ENCODE peak calls at places on chromosome 4, in seven cellular contexts. V, I, N, T, Q, O and R are unnamed samples.
A peak's percentile ranks its signal among the peaks of the same experiment; 100 is the strongest.

GRCh38 chr4:86935499-86935832 is 655 bp downstream of the AFF1 start:
- DNase-seq in V (no peak), I (no peak), N (no peak), T (no peak), Q (peak; percentile 54), O (peak; percentile 57), R (no peak)

GRCh38 chr4:148866666-148867065 is 424.5 kb upstream of the NR3C2 start:
- DNase-seq in V (no peak), I (no peak), N (no peak), T (no peak), Q (no peak), O (no peak), R (no peak)

GRCh38 chr4:106245176-106245575 is 70.8 kb downstream of the TBCK start:
- DNase-seq in V (no peak), I (no peak), N (no peak), T (no peak), Q (no peak), O (no peak), R (no peak)

GRCh38 chr4:87974856-87975462 is 555 bp upstream of the SPP1 start:
- DNase-seq in V (no peak), I (no peak), N (no peak), T (no peak), Q (no peak), O (no peak), R (no peak)

GRCh38 chr4:112916868-112917267 is 132.6 kb upstream of the ANK2 start:
- DNase-seq in V (peak; percentile 54), I (no peak), N (no peak), T (no peak), Q (no peak), O (no peak), R (no peak)

GRCh38 chr4:111283066-111283677 is 660.3 kb upstream of the PITX2 start:
- DNase-seq in V (peak; percentile 53), I (peak; percentile 15), N (peak; percentile 7), T (no peak), Q (peak; percentile 16), O (peak; percentile 74), R (peak; percentile 3)

GRCh38 chr4:150584198-150584593 is 2.2 kb downstream of the MAB21L2 start:
- DNase-seq in V (no peak), I (no peak), N (no peak), T (no peak), Q (no peak), O (no peak), R (no peak)

GRCh38 chr4:163164110-163164509 is 2.6 kb downstream of the NAF1 start:
- DNase-seq in V (no peak), I (no peak), N (no peak), T (no peak), Q (no peak), O (no peak), R (no peak)

GRCh38 chr4:183738081-183738673 is 79.1 kb downstream of the TRAPPC11 start:
- DNase-seq in V (peak; percentile 35), I (no peak), N (peak; percentile 22), T (no peak), Q (no peak), O (no peak), R (no peak)

GRCh38 chr4:100417565-100417964 is 100.3 kb downstream of the EMCN start:
- DNase-seq in V (peak; percentile 48), I (no peak), N (no peak), T (peak; percentile 11), Q (no peak), O (no peak), R (no peak)

GRCh38 chr4:151415978-151416377 is 7.0 kb downstream of the FHIP1A start:
- DNase-seq in V (peak; percentile 78), I (no peak), N (no peak), T (no peak), Q (no peak), O (no peak), R (peak; percentile 46)

GRCh38 chr4:111837761-111838160 is 307.5 kb upstream of the FAM241A start:
- DNase-seq in V (no peak), I (no peak), N (no peak), T (no peak), Q (no peak), O (no peak), R (no peak)

GRCh38 chr4:43264730-43265129 is 372.2 kb downstream of the GRXCR1 start:
- DNase-seq in V (no peak), I (no peak), N (no peak), T (no peak), Q (no peak), O (no peak), R (no peak)

GRCh38 chr4:52038109-52038912 is at the start of gene SGCB:
- DNase-seq in V (peak; percentile 46), I (no peak), N (peak; percentile 78), T (peak; percentile 67), Q (peak; percentile 29), O (peak; percentile 77), R (no peak)

GRCh38 chr4:183816882-183817509 is 88.1 kb upstream of the STOX2 start:
- DNase-seq in V (no peak), I (no peak), N (no peak), T (no peak), Q (no peak), O (no peak), R (no peak)

GRCh38 chr4:57575465-57575864 is 465.3 kb upstream of the IGFBP7 start:
- DNase-seq in V (no peak), I (no peak), N (no peak), T (no peak), Q (no peak), O (no peak), R (no peak)

GRCh38 chr4:24229976-24230375 is 340.1 kb upstream of the PPARGC1A start:
- DNase-seq in V (peak; percentile 70), I (peak; percentile 23), N (no peak), T (no peak), Q (no peak), O (no peak), R (peak; percentile 13)

GRCh38 chr4:34250562-34250961 is 1993.8 kb downstream of the ARAP2 start:
- DNase-seq in V (peak; percentile 36), I (peak; percentile 3), N (no peak), T (no peak), Q (no peak), O (no peak), R (peak; percentile 11)

GRCh38 chr4:78205601-78206000 is 148.5 kb downstream of the FRAS1 start:
- DNase-seq in V (no peak), I (no peak), N (no peak), T (no peak), Q (no peak), O (no peak), R (no peak)

GRCh38 chr4:13436962-13437361 is 47.2 kb downstream of the RAB28 start:
- DNase-seq in V (no peak), I (no peak), N (no peak), T (no peak), Q (no peak), O (no peak), R (no peak)

GRCh38 chr4:37715889-37716402 is 29.8 kb upstream of the RELL1 start:
- DNase-seq in V (no peak), I (peak; percentile 20), N (peak; percentile 66), T (no peak), Q (no peak), O (peak; percentile 75), R (no peak)
- TF ChIP-seq CTCF in V (no peak), I (no peak), N (no peak), T (no peak), Q (no peak), O (no peak), R (no peak)

DNA sequence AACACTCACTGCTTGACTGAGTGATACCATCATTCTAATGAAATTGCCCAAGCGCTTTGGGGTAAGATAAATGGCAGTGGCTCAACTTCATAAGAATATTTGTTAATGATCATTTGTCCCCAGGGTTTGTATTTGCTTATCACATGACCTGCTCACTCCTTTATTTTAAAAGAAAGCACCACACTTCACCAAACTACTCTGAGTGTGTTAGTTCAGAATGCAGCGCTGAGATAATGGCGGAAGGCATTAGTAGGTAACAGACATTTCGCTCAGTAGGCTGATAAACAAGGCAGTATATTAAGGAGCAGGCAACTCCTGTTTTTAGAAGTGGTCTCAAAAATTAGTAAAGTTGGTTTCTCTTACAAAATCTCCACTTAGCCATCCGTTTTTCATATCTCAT is 1.6 kb downstream of the SNX25 start:
- DNase-seq in V (no peak), I (no peak), N (no peak), T (no peak), Q (no peak), O (no peak), R (no peak)
- H3K4me3 ChIP-seq in V (peak overlapping the region; percentile 95), I (peak overlapping the region; percentile 86), N (peak overlapping the region; percentile 69), T (peak overlapping the region; percentile 54), Q (peak overlapping the region; percentile 65), O (peak overlapping the region; percentile 67), R (peak overlapping the region; percentile 98)

GRCh38 chr4:70183168-70183939 is 12.2 kb upstream of the ODAM start:
- DNase-seq in V (peak; percentile 31), I (peak; percentile 1), N (peak; percentile 0), T (no peak), Q (no peak), O (peak; percentile 27), R (no peak)
- TF ChIP-seq CTCF in V (peak; percentile 60), I (peak; percentile 76), N (peak; percentile 81), T (no peak), Q (no peak), O (peak; percentile 66), R (no peak)

GRCh38 chr4:140162596-140162995 is 8.6 kb upstream of the MAML3 start:
- DNase-seq in V (no peak), I (no peak), N (no peak), T (no peak), Q (no peak), O (no peak), R (no peak)
- H3K4me3 ChIP-seq in V (no peak overlapping the region), I (no peak overlapping the region), N (no peak overlapping the region), T (no peak overlapping the region), Q (no peak overlapping the region), O (no peak overlapping the region), R (no peak overlapping the region)